ENCODE peak calls at places on chromosomes 16 and 17, in four cellular contexts. L is IMR-90, A is brain microvascular endothelial cell, I is left ventricle myocardium inferior. S is an unnamed sample.

GRCh38 chr17:63335818-63336217 is 110.3 kb downstream of the CYB561 start:
- DNase-seq in L (no peak), A (no peak), I (no peak), S (no peak)

GRCh38 chr17:40458001-40458791 is 14.9 kb downstream of the IGFBP4 start:
- DNase-seq in L (peak), A (no peak), I (no peak), S (peak)

GRCh38 chr16:73226675-73227074 is 178.7 kb upstream of the ZFHX3 start:
- DNase-seq in L (no peak), A (no peak), I (no peak), S (no peak)

GRCh38 chr16:56289412-56289811 is 98.1 kb downstream of the GNAO1 start:
- DNase-seq in L (no peak), A (no peak), I (no peak), S (no peak)

GRCh38 chr17:35748323-35748960 is 4.6 kb downstream of the GAS2L2 start:
- DNase-seq in L (no peak), A (no peak), I (no peak), S (no peak)

GRCh38 chr17:40366076-40366860 is 1.7 kb upstream of the GJD3 start:
- DNase-seq in L (no peak), A (no peak), I (no peak), S (no peak)

GRCh38 chr17:62626719-62627218 is 701 bp upstream of the MRC2 start:
- DNase-seq in L (peak), A (peak), I (peak), S (peak)

GRCh38 chr16:81526935-81527334 is 82.3 kb downstream of the CMIP start:
- DNase-seq in L (peak), A (peak), I (peak), S (peak)

GRCh38 chr16:64290461-64290860 is 831.4 kb downstream of the CDH11 start:
- DNase-seq in L (no peak), A (no peak), I (no peak), S (no peak)

GRCh38 chr17:63550816-63551639 is 751 bp downstream of the DCAF7 start:
- DNase-seq in L (peak), A (peak), I (no peak), S (peak)

GRCh38 chr17:6544770-6545169 is 11.6 kb downstream of the PITPNM3 start:
- DNase-seq in L (no peak), A (no peak), I (no peak), S (no peak)

GRCh38 chr16:57966133-57966805 is 4.7 kb downstream of the CNGB1 start:
- DNase-seq in L (no peak), A (no peak), I (no peak), S (peak)

GRCh38 chr17:50079334-50080095 is 15.6 kb upstream of the PDK2 start:
- DNase-seq in L (no peak), A (no peak), I (no peak), S (peak)

GRCh38 chr17:36149296-36149820 is 27.1 kb downstream of the TBC1D3B start:
- DNase-seq in L (peak), A (peak), I (peak), S (peak)

GRCh38 chr17:72726936-72727335 is 365.6 kb downstream of the SLC39A11 start:
- DNase-seq in L (peak), A (peak), I (no peak), S (no peak)

GRCh38 chr17:2172447-2172938 is 117.6 kb downstream of the HIC1 start:
- DNase-seq in L (peak), A (peak), I (peak), S (peak)

GRCh38 chr17:30824002-30824355 is 513 bp downstream of the CRLF3 start:
- DNase-seq in L (no peak), A (no peak), I (no peak), S (no peak)

GRCh38 chr17:10243905-10244844 is 45.8 kb upstream of the GAS7 start:
- DNase-seq in L (peak), A (no peak), I (no peak), S (peak)

GRCh38 chr17:79942011-79942405 is 93.7 kb downstream of the TBC1D16 start:
- DNase-seq in L (no peak), A (no peak), I (peak), S (no peak)

GRCh38 chr16:89256651-89257254 is 39.2 kb downstream of the ZNF778 start:
- DNase-seq in L (peak), A (peak), I (peak), S (peak)

GRCh38 chr17:17125136-17126084 is 80.7 kb downstream of the PLD6 start:
- DNase-seq in L (no peak), A (no peak), I (no peak), S (peak)

GRCh38 chr17:22435231-22435974 is 743.1 kb downstream of the KCNJ18 start:
- DNase-seq in L (no peak), A (no peak), I (no peak), S (no peak)

GRCh38 chr17:71402661-71403141 is 718.1 kb upstream of the SOX9 start:
- DNase-seq in L (no peak), A (no peak), I (no peak), S (no peak)

GRCh38 chr16:16021988-16022682 is 72.7 kb downstream of the ABCC1 start:
- DNase-seq in L (peak), A (peak), I (peak), S (peak)

GRCh38 chr17:47733047-47733413 is at the start of gene TBX21:
- DNase-seq in L (no peak), A (no peak), I (peak), S (peak)

GRCh38 chr16:19003935-19004334 is 20.2 kb downstream of the TMC7 start:
- DNase-seq in L (no peak), A (no peak), I (no peak), S (no peak)

GRCh38 chr17:29278692-29279091 is 15.3 kb downstream of the NUFIP2 start:
- DNase-seq in L (no peak), A (no peak), I (no peak), S (no peak)

GRCh38 chr17:29279397-29280070 is 14.4 kb downstream of the NUFIP2 start:
- DNase-seq in L (no peak), A (no peak), I (no peak), S (no peak)

GRCh38 chr17:29283496-29283895 is 10.5 kb downstream of the NUFIP2 start:
- DNase-seq in L (no peak), A (no peak), I (no peak), S (peak)
- H3K4me3 ChIP-seq in L (no peak), A (no peak), I (peak), S (no peak)

GRCh38 chr17:82097919-82098168 is 192 bp downstream of the FASN start:
- DNase-seq in L (no peak), A (no peak), I (no peak), S (no peak)

GRCh38 chr17:82096709-82097186 is 1.3 kb downstream of the FASN start:
- DNase-seq in L (no peak), A (no peak), I (no peak), S (no peak)

GRCh38 chr17:82097187-82097918 is 683 bp downstream of the FASN start:
- DNase-seq in L (peak), A (peak), I (no peak), S (peak)

GRCh38 chr17:82098939-82099765 is 1.1 kb upstream of the FASN start:
- DNase-seq in L (no peak), A (no peak), I (no peak), S (no peak)

GRCh38 chr17:82098169-82098938 is at the start of gene FASN:
- DNase-seq in L (peak), A (peak), I (peak), S (peak)
- TF ChIP-seq CTCF in L (peak), A (peak), I (peak), S (peak)

DNA sequence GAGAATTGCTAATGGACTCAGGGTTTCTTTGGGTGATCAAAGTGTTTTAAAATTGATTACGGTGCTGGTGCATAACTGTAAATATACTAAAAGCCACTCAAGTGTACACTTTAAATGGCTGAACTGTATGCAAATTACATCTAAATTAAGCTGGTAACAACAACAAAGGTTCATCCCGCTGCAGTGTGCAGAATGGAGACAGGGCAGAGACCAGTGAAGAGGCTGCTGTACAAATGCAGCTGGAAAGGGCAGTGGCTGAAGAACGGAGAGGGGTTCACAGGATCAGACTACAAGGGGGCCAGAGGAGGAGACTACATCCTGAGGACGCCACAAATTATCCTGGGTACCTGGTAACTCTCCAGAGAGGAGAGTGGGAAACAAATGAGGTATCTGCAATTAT is 9.0 kb upstream of the ITGAE start:
- DNase-seq in L (no peak), A (no peak), I (no peak), S (no peak)
- H3K4me3 ChIP-seq in L (no peak), A (no peak), I (no peak), S (no peak)

GRCh38 chr17:61260061-61260797 is 139.4 kb upstream of the TBX2 start:
- DNase-seq in L (peak), A (peak), I (no peak), S (no peak)

GRCh38 chr17:61255609-61256008 is 144.0 kb upstream of the TBX2 start:
- DNase-seq in L (no peak), A (no peak), I (no peak), S (no peak)

GRCh38 chr17:61254894-61255293 is 144.7 kb upstream of the TBX2 start:
- DNase-seq in L (no peak), A (no peak), I (no peak), S (no peak)

GRCh38 chr17:61261001-61261587 is 138.5 kb upstream of the TBX2 start:
- DNase-seq in L (no peak), A (no peak), I (no peak), S (no peak)

DNA sequence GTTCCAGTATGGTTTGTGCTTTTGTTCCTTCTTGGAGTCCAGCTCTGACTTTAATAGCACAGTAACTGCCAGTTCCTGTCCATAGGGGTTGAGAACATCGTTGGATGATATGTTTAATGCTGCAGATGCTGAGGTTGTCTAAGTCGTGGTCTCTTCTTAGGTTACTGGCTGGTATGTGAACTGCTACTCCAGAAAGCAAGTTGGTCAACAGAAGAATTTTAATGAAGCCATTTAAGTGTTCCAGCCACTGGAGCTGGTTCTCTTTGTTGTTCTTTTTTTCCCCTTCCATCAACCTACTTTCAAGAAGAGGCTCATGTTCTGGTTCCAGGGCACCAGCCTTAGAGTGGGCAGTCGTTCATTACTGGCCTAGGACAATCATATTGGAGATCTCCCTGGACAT is 140.3 kb upstream of the TBX2 start:
- DNase-seq in L (no peak), A (no peak), I (no peak), S (no peak)
- TF ChIP-seq CTCF in L (no peak), A (no peak), I (no peak), S (no peak)

GRCh38 chr16:14310519-14310991 is 239.4 kb downstream of the MRTFB start:
- DNase-seq in L (peak), A (no peak), I (no peak), S (peak)

GRCh38 chr16:14307623-14308356 is 236.7 kb downstream of the MRTFB start:
- DNase-seq in L (no peak), A (no peak), I (peak), S (peak)

GRCh38 chr16:14308357-14308723 is 237.2 kb downstream of the MRTFB start:
- DNase-seq in L (no peak), A (no peak), I (no peak), S (no peak)

GRCh38 chr16:14309001-14309886 is 238.1 kb downstream of the MRTFB start:
- DNase-seq in L (peak), A (no peak), I (no peak), S (peak)

GRCh38 chr16:14309906-14310305 is 238.8 kb downstream of the MRTFB start:
- DNase-seq in L (peak), A (peak), I (no peak), S (peak)
- H3K4me3 ChIP-seq in L (no peak), A (no peak), I (no peak), S (peak)

GRCh38 chr16:21167929-21168602 is 9.6 kb downstream of the LDAF1 start:
- DNase-seq in L (no peak), A (no peak), I (no peak), S (no peak)
- TF ChIP-seq CTCF in L (no peak), A (no peak), I (no peak), S (no peak)

GRCh38 chr16:49373504-49373903 is at the start of gene C16orf78:
- DNase-seq in L (no peak), A (no peak), I (no peak), S (no peak)
- H3K4me3 ChIP-seq in L (no peak), A (no peak), I (no peak), S (no peak)

GRCh38 chr17:8654822-8655221 is 24.3 kb upstream of the MYH10 start:
- DNase-seq in L (no peak), A (no peak), I (no peak), S (no peak)

GRCh38 chr17:8649157-8650118 is 18.9 kb upstream of the MYH10 start:
- DNase-seq in L (peak), A (peak), I (no peak), S (peak)

GRCh38 chr17:8650119-8650499 is 19.6 kb upstream of the MYH10 start:
- DNase-seq in L (no peak), A (no peak), I (no peak), S (no peak)

GRCh38 chr17:8647202-8647601 is 16.7 kb upstream of the MYH10 start:
- DNase-seq in L (no peak), A (no peak), I (no peak), S (no peak)

GRCh38 chr17:8651013-8651412 is 20.5 kb upstream of the MYH10 start:
- DNase-seq in L (no peak), A (no peak), I (no peak), S (no peak)
- TF ChIP-seq CTCF in L (no peak), A (peak), I (peak), S (no peak)

DNA sequence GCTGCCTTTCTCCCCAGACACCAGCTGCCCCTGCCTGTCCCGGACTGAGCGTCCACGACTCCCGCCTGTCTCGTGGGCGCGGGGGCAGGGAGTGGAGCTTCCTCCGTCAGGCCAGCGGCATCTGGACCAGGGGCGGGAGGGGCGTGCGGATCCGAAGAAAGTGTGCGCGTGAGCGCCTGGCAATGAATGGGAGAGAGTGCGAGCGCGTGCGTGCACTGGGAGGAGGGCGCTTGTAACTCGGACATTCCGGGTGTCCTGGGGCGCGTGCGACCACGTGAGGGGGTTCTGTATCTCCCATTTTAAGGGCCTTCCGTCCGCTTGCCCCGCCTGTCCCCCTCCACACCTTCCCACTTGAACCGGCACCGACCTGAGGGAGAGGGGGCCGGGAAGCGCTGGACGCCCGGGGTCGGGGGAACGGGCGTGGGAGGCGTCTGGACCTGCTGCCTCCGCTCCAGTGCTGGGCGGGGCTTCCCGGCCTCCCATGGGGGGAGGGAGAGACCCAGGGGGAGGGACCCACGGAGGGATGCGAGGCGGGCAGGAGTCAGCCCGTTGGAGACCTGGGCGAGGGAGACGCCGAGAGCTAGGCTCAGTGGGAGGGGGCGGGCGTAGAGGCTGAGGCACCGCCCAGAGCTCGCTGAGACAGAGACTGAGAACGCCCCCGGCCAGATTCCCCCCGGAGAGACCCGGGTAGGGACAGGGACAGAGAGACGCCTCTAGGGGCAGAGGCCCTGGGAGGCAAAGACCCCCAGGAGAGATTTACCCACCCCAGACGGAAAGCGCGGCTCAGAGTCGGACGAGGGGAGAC is at the start of gene KREMEN2:
- DNase-seq in L (no peak), A (no peak), I (no peak), S (no peak)
- H3K4me3 ChIP-seq in L (peak), A (peak), I (peak), S (peak)

DNA sequence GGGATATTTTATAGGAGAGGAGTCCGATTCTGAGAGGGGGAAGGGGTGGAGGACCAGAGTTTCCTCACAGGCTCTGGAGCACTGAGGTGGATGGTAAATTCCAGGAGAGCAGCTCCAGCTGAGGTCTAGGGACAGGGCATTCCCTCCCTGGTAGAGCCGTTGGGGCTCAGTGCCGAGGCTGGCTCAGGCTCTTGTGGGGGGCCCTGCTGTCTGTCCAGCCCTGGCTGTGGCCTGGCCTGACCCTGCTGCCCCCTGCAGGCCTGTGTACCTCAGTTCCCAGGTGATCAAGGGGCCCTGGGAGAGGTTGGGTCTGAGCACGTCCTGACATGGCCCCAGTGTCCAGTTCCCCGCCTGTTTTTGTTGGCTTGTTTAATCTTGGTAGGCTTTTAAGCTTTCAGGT is 16.8 kb downstream of the ZNF750 start:
- DNase-seq in L (no peak), A (no peak), I (no peak), S (no peak)
- TF ChIP-seq CTCF in L (no peak), A (peak), I (peak), S (no peak)

S was measured in AG10803.